ENCODE peak calls at places on chromosomes 1 and 21, in four cellular contexts. Z, Y, C and X are unnamed samples.

GRCh38 chr1:70487910-70488665 is 77.0 kb downstream of the CTH start:
- DNase-seq in Z (no peak), Y (peak), C (peak), X (peak)

GRCh38 chr1:170267317-170267716 is 121.6 kb downstream of the NTMT2 start:
- DNase-seq in Z (no peak), Y (peak), C (peak), X (peak)

GRCh38 chr1:186479162-186479561 is 18.2 kb upstream of the PDC start:
- DNase-seq in Z (no peak), Y (no peak), C (no peak), X (no peak)

GRCh38 chr1:213564215-213564659 is 423.5 kb upstream of the PROX1 start:
- DNase-seq in Z (no peak), Y (peak), C (no peak), X (peak)

GRCh38 chr21:34642211-34643075 is 26.4 kb upstream of the CLIC6 start:
- DNase-seq in Z (no peak), Y (no peak), C (peak), X (peak)

GRCh38 chr21:18832950-18833349 is 429.4 kb upstream of the TMPRSS15 start:
- DNase-seq in Z (no peak), Y (peak), C (peak), X (peak)

GRCh38 chr1:153490272-153491051 is 30.0 kb upstream of the S100A7 start:
- DNase-seq in Z (peak), Y (peak), C (peak), X (peak)

GRCh38 chr1:24594328-24594598 is 38.4 kb downstream of the NCMAP start:
- DNase-seq in Z (no peak), Y (no peak), C (no peak), X (peak)

GRCh38 chr1:2555634-2556276 is 416 bp upstream of the TNFRSF14 start:
- DNase-seq in Z (no peak), Y (no peak), C (no peak), X (no peak)

GRCh38 chr1:30845891-30846290 is 62.7 kb downstream of the SDC3 start:
- DNase-seq in Z (no peak), Y (no peak), C (no peak), X (no peak)

GRCh38 chr1:55898191-55898590 is 681.2 kb downstream of the PLPP3 start:
- DNase-seq in Z (peak), Y (no peak), C (peak), X (peak)

GRCh38 chr1:94025383-94026340 is 95.3 kb downstream of the ABCA4 start:
- DNase-seq in Z (no peak), Y (peak), C (peak), X (peak)

GRCh38 chr1:188822248-188822647 is 1655.4 kb downstream of the BRINP3 start:
- DNase-seq in Z (no peak), Y (no peak), C (peak), X (no peak)

GRCh38 chr1:248863011-248863881 is 4.4 kb upstream of the ZNF692 start:
- DNase-seq in Z (no peak), Y (peak), C (peak), X (peak)

GRCh38 chr1:248853023-248853422 is 5.9 kb downstream of the ZNF692 start:
- DNase-seq in Z (no peak), Y (no peak), C (peak), X (no peak)

GRCh38 chr1:181089777-181090505 is 1.4 kb downstream of the IER5 start:
- DNase-seq in Z (no peak), Y (peak), C (peak), X (peak)
- TF ChIP-seq CTCF in Z (no peak), Y (peak), C (no peak), X (no peak)

DNA sequence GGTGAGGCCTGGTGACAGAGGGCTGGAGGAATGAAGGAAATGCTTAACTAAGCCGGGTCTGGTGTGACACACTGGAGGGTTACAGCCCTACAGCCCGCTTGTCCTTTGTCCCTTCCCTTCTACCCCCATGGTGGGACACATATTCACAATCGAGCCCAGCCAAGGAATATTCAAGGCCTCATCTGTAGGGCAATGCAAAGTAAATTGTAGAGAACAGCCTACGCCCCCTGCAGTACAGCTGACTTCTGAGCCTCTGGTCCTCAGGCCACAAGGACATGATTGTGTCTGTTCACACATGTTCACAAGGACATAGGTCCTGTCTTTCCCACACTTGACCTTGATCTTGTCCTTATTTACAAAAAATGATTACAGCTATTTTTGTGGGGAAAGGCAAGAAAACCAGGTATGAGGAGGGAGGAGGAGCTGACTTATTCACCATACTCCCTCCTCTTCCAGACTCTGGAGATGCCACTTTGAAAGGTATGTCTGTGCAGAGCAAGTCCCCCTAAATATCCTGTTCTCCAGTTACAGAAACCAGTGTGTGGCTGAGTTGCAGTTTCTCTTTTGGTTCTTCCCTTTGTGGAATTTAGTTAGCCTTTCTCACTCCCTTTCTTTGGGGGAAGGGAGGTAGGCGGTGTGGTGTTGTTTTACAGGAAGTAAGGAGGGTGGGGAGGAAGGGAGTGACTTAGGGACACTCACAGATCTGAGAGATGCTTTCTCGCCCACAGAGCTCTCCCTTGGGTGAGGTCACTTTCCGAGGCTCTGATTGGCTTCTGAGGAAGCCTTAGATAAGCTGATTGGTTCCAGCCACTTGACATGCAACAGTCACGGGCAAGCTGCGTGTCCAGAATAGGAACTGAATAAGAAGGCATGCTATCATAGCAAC is 14.6 kb downstream of the POLR3GL start:
- DNase-seq in Z (peak), Y (peak), C (peak), X (peak)
- TF ChIP-seq CTCF in Z (peak), Y (peak), C (peak), X (peak)

GRCh38 chr1:39354572-39354971 is 136.9 kb upstream of the BMP8A start:
- DNase-seq in Z (no peak), Y (no peak), C (no peak), X (no peak)
- TF ChIP-seq CTCF in Z (peak), Y (no peak), C (no peak), X (no peak)

DNA sequence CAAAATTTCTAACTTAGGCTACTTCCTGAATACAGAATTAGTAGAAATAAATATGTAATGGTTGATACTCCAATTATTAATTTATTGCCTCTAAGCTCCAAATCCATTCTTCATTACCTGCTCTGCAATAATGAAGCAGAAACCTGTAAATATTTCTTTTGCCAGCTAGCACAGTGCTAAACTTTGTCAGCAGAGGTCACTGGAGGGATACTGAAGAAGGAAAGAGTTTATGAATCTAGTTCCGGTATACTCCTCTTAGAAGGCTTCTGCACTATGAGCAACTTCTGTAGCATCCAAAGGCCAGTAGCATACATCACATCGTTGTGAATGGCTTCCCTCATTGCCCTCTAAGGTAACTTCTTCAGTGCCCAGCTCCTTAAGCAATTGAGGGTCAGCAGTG is 81.0 kb upstream of the LHX8 start:
- DNase-seq in Z (no peak), Y (peak), C (no peak), X (peak)
- TF ChIP-seq CTCF in Z (no peak), Y (no peak), C (no peak), X (peak)

DNA sequence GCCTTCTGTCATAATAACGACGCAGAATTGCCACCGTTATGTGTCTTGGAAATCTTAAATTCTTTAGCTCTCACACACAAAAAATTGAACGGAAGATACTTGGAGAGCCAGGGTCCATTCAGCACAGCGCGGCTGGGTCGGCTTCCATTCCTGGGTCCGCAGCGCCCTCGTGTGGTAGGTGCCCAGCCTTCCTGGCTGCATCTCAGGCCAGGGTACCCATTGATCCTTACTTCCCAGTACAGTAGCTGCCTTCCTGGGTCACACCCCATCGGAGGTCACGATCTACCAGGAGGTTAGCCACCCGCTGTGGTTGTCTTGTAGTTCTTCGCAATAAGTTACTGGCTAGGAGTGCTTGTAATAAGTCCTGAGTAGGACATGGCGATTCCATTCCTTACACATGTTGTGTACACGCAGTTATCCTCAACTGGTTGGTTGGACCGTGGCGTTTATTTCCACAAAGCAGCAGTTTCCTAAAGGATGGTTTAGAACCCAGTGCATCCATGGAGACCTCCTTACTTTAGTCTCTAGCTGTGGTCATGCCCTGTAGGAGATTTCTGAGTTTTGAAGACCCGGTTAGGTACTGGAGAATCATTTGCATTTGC is 9.9 kb upstream of the MTARC1 start:
- DNase-seq in Z (peak), Y (peak), C (peak), X (peak)
- TF ChIP-seq CTCF in Z (peak), Y (peak), C (peak), X (peak)

GRCh38 chr21:45542242-45542666 is at the start of gene SLC19A1:
- DNase-seq in Z (no peak), Y (peak), C (peak), X (peak)

GRCh38 chr21:45539046-45539795 is 3.0 kb downstream of the SLC19A1 start:
- DNase-seq in Z (no peak), Y (no peak), C (no peak), X (no peak)

GRCh38 chr21:45539796-45540600 is 2.2 kb downstream of the SLC19A1 start:
- DNase-seq in Z (no peak), Y (no peak), C (no peak), X (no peak)

GRCh38 chr21:45541221-45542039 is 810 bp downstream of the SLC19A1 start:
- DNase-seq in Z (no peak), Y (peak), C (peak), X (peak)

GRCh38 chr21:45540601-45540970 is 1.7 kb downstream of the SLC19A1 start:
- DNase-seq in Z (no peak), Y (no peak), C (no peak), X (no peak)
- TF ChIP-seq CTCF in Z (no peak), Y (no peak), C (no peak), X (no peak)

DNA sequence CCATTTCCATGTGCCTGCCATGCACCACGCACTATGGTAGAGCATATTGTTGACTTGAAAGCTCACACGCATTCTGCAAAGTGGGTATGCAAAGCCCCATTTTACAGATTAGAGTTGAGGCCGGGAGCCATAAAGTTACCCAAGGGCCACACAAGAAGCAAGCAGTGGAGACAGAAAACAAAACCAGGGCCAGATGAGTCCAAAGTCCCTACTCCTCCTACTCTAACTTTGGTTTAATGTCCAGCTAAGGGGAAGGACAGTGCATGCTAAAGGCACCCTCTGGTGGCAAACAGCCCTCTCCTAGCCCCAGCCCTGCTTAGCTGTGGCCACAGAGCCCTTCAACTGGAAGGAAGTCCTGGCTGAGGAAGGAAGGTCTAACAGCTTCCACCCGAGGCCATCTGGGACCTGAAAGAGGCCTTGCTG is 74.9 kb downstream of the SLC66A1 start:
- DNase-seq in Z (no peak), Y (no peak), C (no peak), X (no peak)
- TF ChIP-seq CTCF in Z (no peak), Y (no peak), C (no peak), X (peak)